ENCODE peak calls at places on chromosomes 3 and 15, in seven cellular contexts. H, B, G, Z, A, W and P are unnamed samples. For H3K27me3 and H3K9me3, the result is how much of the 10 kb centered on the place peaks cover.

GRCh38 chr3:146646251-146646650 is 41.1 kb upstream of the PLSCR5 start:
- DNase-seq in H (no peak), B (no peak), G (no peak), Z (no peak), A (no peak), W (no peak), P (no peak)

GRCh38 chr3:185823280-185824044 is 1.4 kb downstream of the IGF2BP2 start:
- DNase-seq in H (peak), B (peak), G (peak), Z (peak), A (peak), W (no peak), P (peak)

GRCh38 chr3:50617096-50617791 is at the start of gene MAPKAPK3:
- DNase-seq in H (peak), B (peak), G (peak), Z (peak), A (no peak), W (no peak), P (no peak)

GRCh38 chr15:71501344-71502128 is 308.8 kb upstream of the NR2E3 start:
- DNase-seq in H (no peak), B (no peak), G (no peak), Z (peak), A (no peak), W (no peak), P (no peak)

GRCh38 chr3:28792604-28793003 is 444.0 kb upstream of the AZI2 start:
- DNase-seq in H (no peak), B (no peak), G (no peak), Z (no peak), A (no peak), W (no peak), P (no peak)

GRCh38 chr3:108441081-108441507 is 69.3 kb downstream of the MYH15 start:
- DNase-seq in H (no peak), B (no peak), G (no peak), Z (no peak), A (no peak), W (no peak), P (no peak)

GRCh38 chr3:13077431-13078157 is 4.4 kb upstream of the IQSEC1 start:
- DNase-seq in H (no peak), B (no peak), G (no peak), Z (peak), A (no peak), W (no peak), P (peak)

GRCh38 chr3:41330465-41330864 is 131.2 kb downstream of the CTNNB1 start:
- DNase-seq in H (no peak), B (no peak), G (no peak), Z (no peak), A (no peak), W (no peak), P (no peak)

GRCh38 chr3:140035856-140036255 is 100.9 kb downstream of the CLSTN2 start:
- DNase-seq in H (no peak), B (no peak), G (no peak), Z (no peak), A (no peak), W (no peak), P (no peak)

GRCh38 chr3:79414035-79414434 is 353.8 kb downstream of the ROBO1 start:
- DNase-seq in H (peak), B (no peak), G (no peak), Z (no peak), A (no peak), W (no peak), P (no peak)

GRCh38 chr15:47737424-47737823 is 20.1 kb downstream of the SEMA6D start:
- DNase-seq in H (no peak), B (no peak), G (no peak), Z (no peak), A (no peak), W (no peak), P (no peak)

GRCh38 chr15:98781838-98782237 is 133.5 kb downstream of the IGF1R start:
- DNase-seq in H (no peak), B (no peak), G (no peak), Z (no peak), A (no peak), W (no peak), P (no peak)

DNA sequence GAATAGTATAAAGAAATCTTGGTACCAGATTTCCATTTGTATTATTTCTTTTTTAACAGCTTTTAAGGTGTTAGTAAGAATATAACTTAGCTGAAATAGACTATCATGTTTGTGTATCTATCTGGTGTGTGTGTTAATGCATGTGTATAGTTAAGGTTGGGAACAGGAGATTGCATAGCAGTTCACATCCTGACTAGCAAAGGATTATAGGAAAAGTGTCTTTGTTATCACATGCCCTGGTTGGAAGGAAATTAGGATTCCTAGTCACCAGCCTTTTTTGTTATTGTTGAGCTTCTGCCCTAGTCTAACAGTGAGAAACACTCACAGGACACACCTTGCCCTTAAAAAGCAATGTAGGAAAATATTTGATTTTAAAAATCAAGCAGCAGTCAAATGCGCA is 58.2 kb downstream of the SETD5 start:
- DNase-seq in H (no peak), B (no peak), G (no peak), Z (no peak), A (no peak), W (no peak), P (no peak)
- H3K4me3 ChIP-seq in H (no peak), B (no peak), G (no peak), Z (no peak), A (no peak), W (no peak), P (no peak)

GRCh38 chr15:60184579-60184978 is 180.5 kb downstream of the FOXB1 start:
- DNase-seq in H (no peak), B (peak), G (no peak), Z (no peak), A (peak), W (no peak), P (peak)

GRCh38 chr15:60183366-60183765 is 179.3 kb downstream of the FOXB1 start:
- DNase-seq in H (no peak), B (no peak), G (no peak), Z (no peak), A (no peak), W (no peak), P (no peak)

DNA sequence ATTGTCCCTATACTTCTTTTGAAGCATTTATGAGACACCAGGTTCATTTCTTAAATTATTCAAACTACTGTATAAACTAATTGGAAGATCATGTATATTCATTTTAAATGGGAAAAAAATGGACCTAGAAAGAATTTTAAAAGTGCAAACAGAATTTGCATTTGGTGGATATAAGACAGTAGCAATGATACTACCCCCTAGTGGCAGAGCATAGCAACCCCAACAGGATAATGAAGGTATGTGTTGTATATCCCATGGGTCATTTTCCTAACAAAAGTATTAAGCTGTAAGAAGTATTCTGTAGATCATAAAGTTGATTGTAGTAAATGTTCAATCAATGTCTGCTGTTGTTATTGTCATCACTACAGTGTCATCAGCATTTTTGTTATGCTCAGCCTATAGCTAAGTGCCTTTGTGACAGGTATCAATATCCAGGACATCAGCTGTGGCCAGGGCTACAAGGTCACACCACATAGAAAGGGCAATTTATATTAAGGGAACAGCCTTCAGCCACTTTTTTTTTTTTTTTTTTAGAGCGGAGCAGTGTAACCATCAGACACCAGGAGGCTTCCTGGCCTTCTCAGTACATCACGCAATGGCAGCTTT is 175.8 kb downstream of the FOXB1 start:
- DNase-seq in H (peak), B (no peak), G (no peak), Z (no peak), A (peak), W (no peak), P (peak)
- H3K27me3 ChIP-seq in H (under half), B (under half), G (under half), Z (under half), A (under half), W (under half), P (under half)

GRCh38 chr15:33700695-33701303 is 267.5 kb upstream of the CHRM5 start:
- DNase-seq in H (peak), B (peak), G (peak), Z (peak), A (peak), W (no peak), P (peak)

GRCh38 chr15:33698128-33698527 is 270.2 kb upstream of the CHRM5 start:
- DNase-seq in H (no peak), B (no peak), G (no peak), Z (no peak), A (no peak), W (no peak), P (no peak)

GRCh38 chr15:33699145-33699544 is 269.2 kb upstream of the CHRM5 start:
- DNase-seq in H (no peak), B (no peak), G (no peak), Z (no peak), A (no peak), W (no peak), P (no peak)

GRCh38 chr15:33699691-33700447 is 268.4 kb upstream of the CHRM5 start:
- DNase-seq in H (no peak), B (no peak), G (no peak), Z (no peak), A (no peak), W (no peak), P (no peak)

DNA sequence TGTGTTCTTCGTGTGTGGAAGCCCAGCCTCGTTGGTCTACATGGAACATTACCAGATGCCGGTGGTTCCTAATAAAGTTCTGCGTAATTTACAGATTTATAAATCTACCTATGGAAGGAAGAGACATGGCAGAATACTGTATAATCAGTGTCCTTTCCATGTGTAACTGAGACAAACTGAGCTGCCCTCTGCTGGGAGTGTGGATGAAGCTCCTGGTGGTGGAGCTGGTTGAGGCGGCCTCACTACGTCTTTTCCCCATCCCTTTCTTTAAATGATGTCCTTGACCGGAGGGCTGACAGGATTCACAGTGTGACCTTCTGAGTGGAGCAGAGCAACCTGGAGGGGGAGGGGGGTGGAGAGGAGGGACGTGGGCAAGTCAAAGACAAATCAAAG is 267.0 kb upstream of the CHRM5 start:
- DNase-seq in H (no peak), B (no peak), G (no peak), Z (no peak), A (no peak), W (no peak), P (no peak)
- H3K9me3 ChIP-seq in H (under half), B (under half), G (under half), Z (under half), A (under half), W (under half), P (under half)

GRCh38 chr3:101253429-101253828 is 66.9 kb downstream of the IMPG2 start:
- DNase-seq in H (no peak), B (no peak), G (no peak), Z (no peak), A (no peak), W (no peak), P (no peak)
- H3K4me3 ChIP-seq in H (no peak), B (no peak), G (no peak), Z (no peak), A (no peak), W (no peak), P (no peak)

GRCh38 chr15:29613951-29614382 is 208.3 kb downstream of the TJP1 start:
- DNase-seq in H (peak), B (peak), G (no peak), Z (no peak), A (no peak), W (no peak), P (no peak)
- H3K27me3 ChIP-seq in H (under half), B (under half), G (under half), Z (under half), A (under half), W (under half), P (under half)

GRCh38 chr3:77066829-77067228 is 26.9 kb downstream of the ROBO2 start:
- DNase-seq in H (no peak), B (no peak), G (no peak), Z (no peak), A (no peak), W (no peak), P (no peak)

GRCh38 chr3:77072232-77072631 is 32.3 kb downstream of the ROBO2 start:
- DNase-seq in H (no peak), B (no peak), G (no peak), Z (no peak), A (no peak), W (no peak), P (no peak)

GRCh38 chr3:77071806-77072205 is 31.9 kb downstream of the ROBO2 start:
- DNase-seq in H (no peak), B (no peak), G (no peak), Z (no peak), A (no peak), W (no peak), P (no peak)

GRCh38 chr3:77068808-77069207 is 28.9 kb downstream of the ROBO2 start:
- DNase-seq in H (no peak), B (no peak), G (no peak), Z (no peak), A (no peak), W (no peak), P (no peak)

DNA sequence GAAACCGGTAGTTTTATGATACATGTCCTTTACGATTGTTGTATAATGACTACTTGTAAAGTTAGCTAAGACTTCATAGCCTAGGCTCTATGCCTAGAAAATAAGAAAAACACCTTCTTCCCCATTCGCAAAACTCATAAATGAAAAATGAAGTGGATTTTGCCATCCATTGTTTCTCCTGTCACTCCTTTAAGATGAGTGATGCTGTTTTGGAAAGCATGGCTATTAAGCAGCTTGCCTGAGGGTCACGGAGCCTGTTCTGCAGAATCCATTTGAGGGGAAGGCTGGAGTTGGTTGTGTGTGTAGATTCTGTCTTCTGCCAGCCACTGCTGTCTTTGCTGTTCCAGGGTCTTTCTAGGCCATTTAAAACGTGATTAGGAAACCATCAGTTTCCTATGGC is 31.5 kb downstream of the ROBO2 start:
- DNase-seq in H (no peak), B (no peak), G (no peak), Z (no peak), A (no peak), W (no peak), P (no peak)
- H3K9me3 ChIP-seq in H (under half), B (under half), G (under half), Z (under half), A (under half), W (under half), P (under half)